ENCODE peak calls at places on chromosomes 7 and 10, in six cellular contexts. One of them, this sample, is unnamed.

GRCh38 chr7:4739528-4739992 is 35.9 kb upstream of the AP5Z1 start:
- DNase-seq in B cell: no peak
- DNase-seq in AG09319: no peak
- DNase-seq in AG09309: no peak
- DNase-seq in RWPE1: no peak
- DNase-seq in neural crest cell: no peak
- DNase-seq in this sample: no peak

GRCh38 chr10:95242581-95243317 is 48.1 kb downstream of the PDLIM1 start:
- DNase-seq in RWPE1: no peak
- DNase-seq in neural crest cell: peak
- DNase-seq in AG09319: no peak
- DNase-seq in B cell: no peak
- DNase-seq in AG09309: peak
- DNase-seq in this sample: no peak

GRCh38 chr10:124350806-124351205 is 67.9 kb downstream of the OAT start:
- DNase-seq in AG09319: no peak
- DNase-seq in AG09309: no peak
- DNase-seq in B cell: no peak
- DNase-seq in neural crest cell: no peak
- DNase-seq in RWPE1: no peak
- DNase-seq in this sample: no peak

GRCh38 chr10:27542812-27543211 is 38.7 kb downstream of the RAB18 start:
- DNase-seq in AG09309: peak
- DNase-seq in AG09319: peak
- DNase-seq in neural crest cell: no peak
- DNase-seq in B cell: no peak
- DNase-seq in RWPE1: no peak
- DNase-seq in this sample: no peak

GRCh38 chr10:1173091-1173490 is 116.9 kb downstream of the WDR37 start:
- DNase-seq in RWPE1: no peak
- DNase-seq in AG09319: no peak
- DNase-seq in B cell: no peak
- DNase-seq in AG09309: no peak
- DNase-seq in neural crest cell: no peak
- DNase-seq in this sample: no peak

GRCh38 chr7:137482466-137482865 is 138.9 kb upstream of the PTN start:
- DNase-seq in AG09319: no peak
- DNase-seq in B cell: no peak
- DNase-seq in RWPE1: no peak
- DNase-seq in neural crest cell: no peak
- DNase-seq in AG09309: no peak
- DNase-seq in this sample: no peak

GRCh38 chr10:61398730-61399129 is 54.5 kb downstream of the TMEM26 start:
- DNase-seq in B cell: no peak
- DNase-seq in AG09319: no peak
- DNase-seq in neural crest cell: no peak
- DNase-seq in RWPE1: no peak
- DNase-seq in AG09309: no peak
- DNase-seq in this sample: no peak

GRCh38 chr7:69309601-69310000 is 288.7 kb upstream of the AUTS2 start:
- DNase-seq in B cell: no peak
- DNase-seq in AG09309: no peak
- DNase-seq in neural crest cell: no peak
- DNase-seq in RWPE1: no peak
- DNase-seq in AG09319: no peak
- DNase-seq in this sample: no peak

GRCh38 chr7:17054836-17055235 is 173.1 kb upstream of the AGR3 start:
- DNase-seq in AG09319: no peak
- DNase-seq in neural crest cell: no peak
- DNase-seq in RWPE1: no peak
- DNase-seq in AG09309: no peak
- DNase-seq in B cell: no peak
- DNase-seq in this sample: no peak

GRCh38 chr10:43304687-43305333 is 37.9 kb upstream of the RASGEF1A start:
- DNase-seq in RWPE1: no peak
- DNase-seq in B cell: peak
- DNase-seq in AG09309: no peak
- DNase-seq in AG09319: no peak
- DNase-seq in neural crest cell: peak
- DNase-seq in this sample: peak

GRCh38 chr7:45155357-45155900 is 2.2 kb upstream of the RAMP3 start:
- DNase-seq in neural crest cell: no peak
- DNase-seq in B cell: no peak
- DNase-seq in RWPE1: no peak
- DNase-seq in AG09319: no peak
- DNase-seq in AG09309: no peak
- DNase-seq in this sample: no peak

GRCh38 chr7:7707756-7708310 is 10.6 kb downstream of the RPA3 start:
- DNase-seq in AG09309: no peak
- DNase-seq in RWPE1: no peak
- DNase-seq in B cell: no peak
- DNase-seq in AG09319: no peak
- DNase-seq in neural crest cell: no peak
- DNase-seq in this sample: no peak

GRCh38 chr10:30346135-30346534 is 2.9 kb downstream of the MTPAP start:
- DNase-seq in AG09319: no peak
- DNase-seq in B cell: no peak
- DNase-seq in AG09309: no peak
- DNase-seq in neural crest cell: no peak
- DNase-seq in RWPE1: no peak
- DNase-seq in this sample: no peak

GRCh38 chr7:157425137-157425731 is 88.4 kb downstream of the DNAJB6 start:
- DNase-seq in neural crest cell: no peak
- DNase-seq in RWPE1: no peak
- DNase-seq in AG09309: no peak
- DNase-seq in AG09319: no peak
- DNase-seq in B cell: no peak
- DNase-seq in this sample: no peak

GRCh38 chr10:42866115-42866995 is 83.8 kb downstream of the BMS1 start:
- DNase-seq in B cell: no peak
- DNase-seq in RWPE1: peak
- DNase-seq in AG09319: peak
- DNase-seq in AG09309: peak
- DNase-seq in neural crest cell: peak
- DNase-seq in this sample: peak

GRCh38 chr7:87316846-87317545 is 28.5 kb upstream of the CROT start:
- DNase-seq in B cell: no peak
- DNase-seq in AG09309: peak
- DNase-seq in AG09319: peak
- DNase-seq in RWPE1: peak
- DNase-seq in neural crest cell: no peak
- DNase-seq in this sample: no peak

GRCh38 chr10:24456319-24456718 is 247.4 kb downstream of the KIAA1217 start:
- DNase-seq in neural crest cell: no peak
- DNase-seq in RWPE1: peak
- DNase-seq in AG09319: no peak
- DNase-seq in B cell: no peak
- DNase-seq in AG09309: peak
- DNase-seq in this sample: no peak

GRCh38 chr7:96794063-96794462 is 84.4 kb upstream of the SEM1 start:
- DNase-seq in RWPE1: no peak
- DNase-seq in B cell: no peak
- DNase-seq in AG09309: no peak
- DNase-seq in neural crest cell: no peak
- DNase-seq in AG09319: no peak
- DNase-seq in this sample: no peak

GRCh38 chr10:102647433-102648268 is 3.4 kb downstream of the TRIM8 start:
- DNase-seq in AG09309: no peak
- DNase-seq in RWPE1: no peak
- DNase-seq in neural crest cell: no peak
- DNase-seq in B cell: peak
- DNase-seq in AG09319: no peak
- DNase-seq in this sample: no peak

GRCh38 chr7:100546868-100547800 is 8.1 kb downstream of the AGFG2 start:
- DNase-seq in AG09319: no peak
- DNase-seq in neural crest cell: no peak
- DNase-seq in AG09309: no peak
- DNase-seq in RWPE1: no peak
- DNase-seq in B cell: no peak
- DNase-seq in this sample: no peak

GRCh38 chr7:159091480-159092475 is 52.9 kb downstream of the VIPR2 start:
- DNase-seq in AG09319: no peak
- DNase-seq in B cell: no peak
- DNase-seq in neural crest cell: no peak
- DNase-seq in RWPE1: no peak
- DNase-seq in AG09309: no peak
- DNase-seq in this sample: no peak

GRCh38 chr10:67302701-67303100 is 376.9 kb downstream of the LRRTM3 start:
- DNase-seq in neural crest cell: no peak
- DNase-seq in AG09309: no peak
- DNase-seq in B cell: no peak
- DNase-seq in AG09319: no peak
- DNase-seq in RWPE1: no peak
- DNase-seq in this sample: no peak

GRCh38 chr10:67308912-67309311 is 383.1 kb downstream of the LRRTM3 start:
- DNase-seq in neural crest cell: no peak
- DNase-seq in RWPE1: no peak
- DNase-seq in AG09319: no peak
- DNase-seq in AG09309: no peak
- DNase-seq in B cell: no peak
- DNase-seq in this sample: no peak

DNA sequence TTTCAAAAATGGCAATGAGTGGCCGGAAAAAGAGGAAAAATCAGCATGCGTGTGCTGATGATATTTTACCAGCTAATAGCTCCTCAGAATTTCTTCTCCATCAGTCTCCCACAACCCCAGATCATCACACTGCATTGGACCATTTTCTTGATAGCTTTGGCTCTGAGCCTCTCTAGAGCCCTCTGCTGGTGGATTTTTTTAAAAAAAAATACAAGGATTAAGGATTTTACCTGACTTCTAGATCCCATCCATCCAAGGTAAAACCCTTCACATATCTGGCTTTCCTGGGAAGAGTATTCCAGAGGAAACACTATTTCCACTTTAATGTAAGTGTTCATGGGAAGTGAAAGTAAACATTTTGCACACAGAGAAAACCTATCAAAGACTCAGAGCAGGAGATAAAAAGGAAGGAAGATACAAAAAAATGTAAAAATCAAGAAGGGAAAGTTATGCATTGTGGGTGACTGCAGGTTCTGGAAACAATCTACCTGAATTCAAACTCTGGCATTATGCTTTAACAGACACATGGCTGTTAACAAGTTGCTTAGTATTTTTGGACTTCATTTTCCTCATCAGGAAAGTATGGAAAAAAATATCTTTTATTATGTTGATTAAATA is 380.9 kb downstream of the LRRTM3 start:
- DNase-seq in RWPE1: peak
- DNase-seq in neural crest cell: no peak
- DNase-seq in AG09319: no peak
- DNase-seq in AG09309: no peak
- DNase-seq in B cell: no peak
- DNase-seq in this sample: peak
- TF ChIP-seq CTCF in RWPE1: peak
- TF ChIP-seq CTCF in neural crest cell: peak
- TF ChIP-seq CTCF in AG09319: peak
- TF ChIP-seq CTCF in AG09309: peak
- TF ChIP-seq CTCF in B cell: peak
- TF ChIP-seq CTCF in this sample: peak

GRCh38 chr7:27723086-27723485 is 16.9 kb upstream of the TAX1BP1 start:
- DNase-seq in B cell: no peak
- DNase-seq in AG09309: no peak
- DNase-seq in AG09319: no peak
- DNase-seq in neural crest cell: no peak
- DNase-seq in RWPE1: peak
- DNase-seq in this sample: no peak
- TF ChIP-seq CTCF in B cell: no peak
- TF ChIP-seq CTCF in AG09309: peak
- TF ChIP-seq CTCF in AG09319: peak
- TF ChIP-seq CTCF in neural crest cell: no peak
- TF ChIP-seq CTCF in RWPE1: peak
- TF ChIP-seq CTCF in this sample: no peak

DNA sequence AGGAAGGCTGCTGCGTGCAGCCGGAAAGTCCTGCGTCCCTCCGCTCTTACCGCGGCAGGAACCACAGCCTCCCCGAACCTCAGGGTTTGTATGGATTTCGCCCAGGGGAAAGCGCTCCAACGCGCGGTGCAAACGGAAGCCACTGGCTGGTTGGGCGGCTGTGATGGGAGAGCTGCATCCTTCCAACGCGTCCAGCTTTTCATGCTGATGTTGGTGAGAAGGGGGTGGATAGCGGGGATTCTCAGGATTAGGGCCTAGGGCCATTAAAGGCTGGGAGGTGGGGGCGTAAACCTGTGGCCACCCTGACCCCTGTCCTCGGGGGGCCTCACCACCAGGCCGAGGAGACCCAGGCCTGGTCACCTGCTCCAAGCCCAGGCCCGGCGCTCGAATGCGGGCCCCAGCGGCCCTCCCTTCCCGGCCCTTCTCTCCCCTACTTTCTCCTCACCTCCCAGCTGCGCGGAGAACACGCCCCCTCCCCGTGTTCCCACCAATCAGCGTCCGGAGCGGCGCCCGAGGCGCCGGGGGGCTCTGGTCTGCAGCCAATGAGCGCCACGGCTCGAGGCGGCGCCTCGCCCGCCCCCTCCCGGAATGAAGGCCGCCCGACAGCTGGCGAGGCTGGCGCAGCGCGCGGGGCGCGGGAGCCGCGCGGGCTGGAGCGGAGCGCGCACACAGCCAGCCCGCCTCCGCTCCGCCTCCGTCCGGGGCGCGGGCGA is 458 bp upstream of the NANOS1 start:
- DNase-seq in AG09319: peak
- DNase-seq in RWPE1: peak
- DNase-seq in B cell: peak
- DNase-seq in AG09309: no peak
- DNase-seq in neural crest cell: peak
- DNase-seq in this sample: peak
- TF ChIP-seq CTCF in AG09319: no peak
- TF ChIP-seq CTCF in RWPE1: peak
- TF ChIP-seq CTCF in B cell: no peak
- TF ChIP-seq CTCF in AG09309: no peak
- TF ChIP-seq CTCF in neural crest cell: no peak
- TF ChIP-seq CTCF in this sample: no peak

DNA sequence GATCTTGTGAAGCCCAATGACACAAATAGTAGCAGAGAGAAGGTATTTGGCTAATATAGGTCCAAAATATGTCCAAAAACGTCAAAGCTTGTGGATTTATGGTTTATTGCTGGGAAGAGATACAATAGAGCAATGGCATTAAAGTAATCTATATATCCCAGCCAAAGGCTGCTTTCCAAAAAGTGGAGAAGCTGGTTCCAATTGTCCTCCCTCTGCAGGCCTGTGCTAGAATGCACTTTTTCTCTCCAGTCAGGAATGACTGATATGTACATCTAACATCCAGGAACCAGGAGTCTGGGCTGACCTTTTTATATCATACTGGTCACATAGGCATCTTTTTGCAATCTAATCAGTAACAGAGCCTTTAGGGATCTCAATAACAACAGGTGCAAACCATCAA is 167.1 kb upstream of the FAM3C start:
- DNase-seq in neural crest cell: no peak
- DNase-seq in B cell: no peak
- DNase-seq in RWPE1: no peak
- DNase-seq in AG09319: no peak
- DNase-seq in AG09309: no peak
- DNase-seq in this sample: no peak
- TF ChIP-seq CTCF in neural crest cell: peak
- TF ChIP-seq CTCF in B cell: no peak
- TF ChIP-seq CTCF in RWPE1: peak
- TF ChIP-seq CTCF in AG09319: peak
- TF ChIP-seq CTCF in AG09309: peak
- TF ChIP-seq CTCF in this sample: no peak

GRCh38 chr7:148084138-148084537 is 506.4 kb upstream of the C7orf33 start:
- DNase-seq in AG09309: peak
- DNase-seq in neural crest cell: peak
- DNase-seq in B cell: no peak
- DNase-seq in RWPE1: peak
- DNase-seq in AG09319: no peak
- DNase-seq in this sample: peak
- TF ChIP-seq CTCF in AG09309: peak
- TF ChIP-seq CTCF in neural crest cell: peak
- TF ChIP-seq CTCF in B cell: no peak
- TF ChIP-seq CTCF in RWPE1: peak
- TF ChIP-seq CTCF in AG09319: peak
- TF ChIP-seq CTCF in this sample: peak

GRCh38 chr7:155296788-155297516 is 726 bp upstream of the INSIG1 start:
- DNase-seq in B cell: peak
- DNase-seq in neural crest cell: no peak
- DNase-seq in AG09309: peak
- DNase-seq in RWPE1: peak
- DNase-seq in AG09319: peak
- DNase-seq in this sample: peak
- TF ChIP-seq CTCF in B cell: peak
- TF ChIP-seq CTCF in neural crest cell: peak
- TF ChIP-seq CTCF in AG09309: peak
- TF ChIP-seq CTCF in RWPE1: no peak
- TF ChIP-seq CTCF in AG09319: peak
- TF ChIP-seq CTCF in this sample: no peak